ENCODE peak calls at places on chromosomes 7 and 10, in ten cellular contexts. S is WERI-Rb-1, J is foreskin keratinocyte, Y is cardiac muscle cell, V is fibroblast of the aortic adventitia, A is stomach, X is endothelial cell, G is MCF 10A, F is astrocyte of the spinal cord, M is neural crest cell. C is an unnamed sample.

GRCh38 chr10:35424680-35425285 is 88.5 kb downstream of the CCNY start:
- DNase-seq in S (no peak), J (no peak), Y (no peak), V (no peak), A (no peak), X (no peak), G (no peak), F (no peak), M (no peak), C (no peak)

GRCh38 chr10:71980181-71981023 is 16.2 kb downstream of the CHST3 start:
- DNase-seq in S (no peak), J (no peak), Y (no peak), V (peak), A (peak), X (no peak), G (no peak), F (no peak), M (no peak), C (no peak)

GRCh38 chr7:15916666-15917388 is 230.3 kb upstream of the MEOX2 start:
- DNase-seq in S (no peak), J (no peak), Y (no peak), V (peak), A (no peak), X (no peak), G (no peak), F (peak), M (no peak), C (no peak)

GRCh38 chr7:17939670-17940301 is 508 bp downstream of the SNX13 start:
- DNase-seq in S (peak), J (peak), Y (peak), V (peak), A (peak), X (peak), G (peak), F (peak), M (peak), C (peak)

GRCh38 chr10:115826391-115826790 is 446.6 kb downstream of the GFRA1 start:
- DNase-seq in S (no peak), J (no peak), Y (no peak), V (no peak), A (no peak), X (no peak), G (no peak), F (no peak), M (no peak), C (no peak)

GRCh38 chr7:12982178-12982577 is 294.7 kb downstream of the ARL4A start:
- DNase-seq in S (no peak), J (no peak), Y (no peak), V (no peak), A (no peak), X (no peak), G (no peak), F (no peak), M (no peak), C (no peak)

GRCh38 chr10:121302541-121303180 is 295.6 kb downstream of the FGFR2 start:
- DNase-seq in S (no peak), J (no peak), Y (no peak), V (no peak), A (no peak), X (no peak), G (no peak), F (no peak), M (no peak), C (no peak)

GRCh38 chr7:31919678-31920369 is 150.4 kb downstream of the PDE1C start:
- DNase-seq in S (no peak), J (no peak), Y (no peak), V (no peak), A (no peak), X (no peak), G (no peak), F (no peak), M (no peak), C (no peak)

GRCh38 chr7:121366852-121367431 is 29.2 kb downstream of the FAM3C start:
- DNase-seq in S (no peak), J (no peak), Y (peak), V (peak), A (no peak), X (peak), G (peak), F (peak), M (peak), C (no peak)

GRCh38 chr7:137345799-137346449 is 2.4 kb upstream of the PTN start:
- DNase-seq in S (no peak), J (no peak), Y (no peak), V (no peak), A (no peak), X (no peak), G (no peak), F (no peak), M (no peak), C (no peak)

GRCh38 chr10:51010977-51011376 is 63.3 kb upstream of the PRKG1 start:
- DNase-seq in S (no peak), J (no peak), Y (peak), V (peak), A (no peak), X (peak), G (peak), F (peak), M (no peak), C (peak)

GRCh38 chr7:46352335-46352954 is 431.4 kb upstream of the IGFBP3 start:
- DNase-seq in S (peak), J (peak), Y (peak), V (peak), A (no peak), X (peak), G (peak), F (peak), M (peak), C (peak)

GRCh38 chr10:103812431-103812830 is 42.9 kb downstream of the SH3PXD2A start:
- DNase-seq in S (no peak), J (no peak), Y (no peak), V (no peak), A (no peak), X (peak), G (no peak), F (no peak), M (no peak), C (peak)

GRCh38 chr7:133369130-133369529 is 116.3 kb downstream of the EXOC4 start:
- DNase-seq in S (no peak), J (no peak), Y (no peak), V (no peak), A (no peak), X (no peak), G (no peak), F (no peak), M (no peak), C (no peak)

GRCh38 chr7:116071629-116072028 is 41.1 kb upstream of the TFEC start:
- DNase-seq in S (no peak), J (no peak), Y (no peak), V (no peak), A (no peak), X (no peak), G (no peak), F (no peak), M (no peak), C (no peak)

GRCh38 chr7:159105066-159105780 is 39.4 kb downstream of the VIPR2 start:
- DNase-seq in S (no peak), J (no peak), Y (no peak), V (no peak), A (no peak), X (no peak), G (no peak), F (no peak), M (no peak), C (no peak)

GRCh38 chr7:132654150-132654549 is 77.9 kb upstream of the PLXNA4 start:
- DNase-seq in S (no peak), J (no peak), Y (no peak), V (peak), A (no peak), X (peak), G (no peak), F (peak), M (no peak), C (no peak)

GRCh38 chr10:114645729-114646128 is 12.3 kb downstream of the ABLIM1 start:
- DNase-seq in S (no peak), J (no peak), Y (no peak), V (no peak), A (no peak), X (no peak), G (no peak), F (no peak), M (no peak), C (no peak)

GRCh38 chr10:96395931-96396877 is 37.4 kb upstream of the OPALIN start:
- DNase-seq in S (peak), J (peak), Y (peak), V (peak), A (peak), X (peak), G (peak), F (peak), M (peak), C (peak)

GRCh38 chr7:87858427-87859100 is 17.6 kb downstream of the SLC25A40 start:
- DNase-seq in S (no peak), J (no peak), Y (no peak), V (no peak), A (no peak), X (no peak), G (no peak), F (no peak), M (no peak), C (no peak)

GRCh38 chr7:40447345-40447744 is 312.5 kb downstream of the SUGCT start:
- DNase-seq in S (peak), J (no peak), Y (peak), V (no peak), A (no peak), X (no peak), G (no peak), F (no peak), M (no peak), C (no peak)

GRCh38 chr7:47354831-47355541 is 226.9 kb downstream of the TNS3 start:
- DNase-seq in S (no peak), J (no peak), Y (no peak), V (no peak), A (peak), X (no peak), G (no peak), F (no peak), M (no peak), C (no peak)

GRCh38 chr7:29565186-29565540 is 1.5 kb downstream of the PRR15 start:
- DNase-seq in S (no peak), J (peak), Y (no peak), V (peak), A (no peak), X (no peak), G (no peak), F (peak), M (no peak), C (no peak)

GRCh38 chr7:92076509-92076908 is 57.8 kb downstream of the CYP51A1 start:
- DNase-seq in S (no peak), J (peak), Y (no peak), V (no peak), A (no peak), X (no peak), G (peak), F (no peak), M (no peak), C (no peak)

GRCh38 chr10:79111427-79111826 is 42.7 kb downstream of the ZMIZ1 start:
- DNase-seq in S (no peak), J (no peak), Y (no peak), V (peak), A (no peak), X (no peak), G (peak), F (peak), M (no peak), C (no peak)

GRCh38 chr10:125115409-125115808 is 45.0 kb downstream of the CTBP2 start:
- DNase-seq in S (no peak), J (no peak), Y (no peak), V (no peak), A (no peak), X (no peak), G (no peak), F (no peak), M (no peak), C (no peak)

GRCh38 chr10:79442171-79443040 is 3.0 kb downstream of the ZCCHC24 start:
- DNase-seq in S (peak), J (no peak), Y (no peak), V (no peak), A (no peak), X (no peak), G (no peak), F (no peak), M (no peak), C (no peak)

GRCh38 chr7:33091111-33091531 is 18.1 kb downstream of the RP9 start:
- DNase-seq in S (no peak), J (peak), Y (no peak), V (peak), A (no peak), X (no peak), G (peak), F (peak), M (no peak), C (no peak)

GRCh38 chr10:58322072-58322834 is 12.6 kb upstream of the UBE2D1 start:
- DNase-seq in S (no peak), J (no peak), Y (no peak), V (no peak), A (no peak), X (no peak), G (peak), F (peak), M (no peak), C (no peak)

GRCh38 chr10:117544729-117545140 is 2.2 kb downstream of the EMX2 start:
- DNase-seq in S (no peak), J (no peak), Y (no peak), V (no peak), A (no peak), X (no peak), G (no peak), F (no peak), M (no peak), C (peak)

GRCh38 chr10:73076361-73077183 is 20.1 kb downstream of the P4HA1 start:
- DNase-seq in S (no peak), J (no peak), Y (no peak), V (peak), A (peak), X (no peak), G (peak), F (peak), M (no peak), C (no peak)

GRCh38 chr7:158829021-158829341 is 328 bp downstream of the ESYT2 start:
- DNase-seq in S (peak), J (peak), Y (peak), V (peak), A (peak), X (peak), G (peak), F (peak), M (peak), C (no peak)

GRCh38 chr7:55964802-55965470 is 551 bp downstream of the NIPSNAP2 start:
- DNase-seq in S (peak), J (no peak), Y (peak), V (peak), A (peak), X (peak), G (peak), F (peak), M (peak), C (peak)

GRCh38 chr10:17961551-17962422 is 10.1 kb downstream of the SLC39A12 start:
- DNase-seq in S (no peak), J (peak), Y (no peak), V (peak), A (no peak), X (no peak), G (peak), F (peak), M (no peak), C (no peak)

GRCh38 chr7:122532406-122533269 is 166.3 kb downstream of the RNF133 start:
- DNase-seq in S (no peak), J (no peak), Y (no peak), V (peak), A (no peak), X (no peak), G (peak), F (peak), M (no peak), C (no peak)

GRCh38 chr7:5484921-5485320 is 61.3 kb upstream of the TNRC18 start:
- DNase-seq in S (no peak), J (no peak), Y (no peak), V (no peak), A (no peak), X (no peak), G (no peak), F (no peak), M (no peak), C (no peak)

GRCh38 chr10:75399461-75400162 is 2.0 kb downstream of the ZNF503 start:
- DNase-seq in S (peak), J (peak), Y (peak), V (peak), A (peak), X (peak), G (peak), F (peak), M (peak), C (peak)

GRCh38 chr7:151113344-151114150 is 27.3 kb downstream of the AGAP3 start:
- DNase-seq in S (no peak), J (peak), Y (peak), V (peak), A (no peak), X (no peak), G (peak), F (peak), M (no peak), C (no peak)
- TF ChIP-seq CTCF in S (no peak), J (no peak), Y (no peak), V (no peak), A (no peak), X (no peak), G (no peak), F (no peak), M (no peak), C (no peak)

DNA sequence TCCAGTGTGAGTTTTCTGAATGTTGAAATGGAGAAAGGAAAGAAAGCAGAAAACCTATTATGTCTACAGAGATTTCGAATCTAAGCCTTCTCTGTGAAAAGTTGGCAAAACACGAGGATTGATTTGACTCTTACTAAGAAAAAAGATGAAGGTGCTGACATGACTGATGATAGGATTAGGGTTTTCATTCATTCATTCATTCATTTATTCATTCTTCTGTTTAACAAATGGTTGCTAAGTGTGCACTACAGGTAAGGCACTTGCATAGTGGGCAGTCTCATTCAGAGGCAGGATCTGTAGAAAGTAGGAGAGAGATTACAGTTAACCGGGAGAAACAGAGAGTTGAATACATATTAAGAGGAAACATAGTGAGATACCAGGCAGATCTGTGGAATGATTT is 137.1 kb downstream of the ZNF365 start:
- DNase-seq in S (no peak), J (no peak), Y (no peak), V (no peak), A (no peak), X (no peak), G (no peak), F (no peak), M (no peak), C (no peak)
- TF ChIP-seq CTCF in S (no peak), J (no peak), Y (no peak), V (no peak), A (no peak), X (no peak), G (no peak), F (no peak), M (no peak), C (no peak)

GRCh38 chr10:84854439-84854838 is 526.0 kb downstream of the CCSER2 start:
- DNase-seq in S (no peak), J (no peak), Y (no peak), V (no peak), A (no peak), X (no peak), G (no peak), F (no peak), M (no peak), C (no peak)

GRCh38 chr10:84846646-84847045 is 518.3 kb downstream of the CCSER2 start:
- DNase-seq in S (no peak), J (no peak), Y (no peak), V (no peak), A (no peak), X (no peak), G (no peak), F (no peak), M (no peak), C (peak)

GRCh38 chr10:84850826-84851225 is 522.4 kb downstream of the CCSER2 start:
- DNase-seq in S (no peak), J (no peak), Y (no peak), V (no peak), A (no peak), X (no peak), G (no peak), F (no peak), M (no peak), C (no peak)

GRCh38 chr10:84845628-84846261 is 517.4 kb downstream of the CCSER2 start:
- DNase-seq in S (peak), J (no peak), Y (peak), V (no peak), A (no peak), X (peak), G (peak), F (no peak), M (no peak), C (no peak)

GRCh38 chr10:84848967-84849366 is 520.6 kb downstream of the CCSER2 start:
- DNase-seq in S (no peak), J (no peak), Y (no peak), V (no peak), A (no peak), X (no peak), G (no peak), F (no peak), M (no peak), C (no peak)
- TF ChIP-seq CTCF in S (no peak), J (no peak), Y (no peak), V (no peak), A (no peak), X (no peak), G (no peak), F (no peak), M (no peak), C (no peak)

DNA sequence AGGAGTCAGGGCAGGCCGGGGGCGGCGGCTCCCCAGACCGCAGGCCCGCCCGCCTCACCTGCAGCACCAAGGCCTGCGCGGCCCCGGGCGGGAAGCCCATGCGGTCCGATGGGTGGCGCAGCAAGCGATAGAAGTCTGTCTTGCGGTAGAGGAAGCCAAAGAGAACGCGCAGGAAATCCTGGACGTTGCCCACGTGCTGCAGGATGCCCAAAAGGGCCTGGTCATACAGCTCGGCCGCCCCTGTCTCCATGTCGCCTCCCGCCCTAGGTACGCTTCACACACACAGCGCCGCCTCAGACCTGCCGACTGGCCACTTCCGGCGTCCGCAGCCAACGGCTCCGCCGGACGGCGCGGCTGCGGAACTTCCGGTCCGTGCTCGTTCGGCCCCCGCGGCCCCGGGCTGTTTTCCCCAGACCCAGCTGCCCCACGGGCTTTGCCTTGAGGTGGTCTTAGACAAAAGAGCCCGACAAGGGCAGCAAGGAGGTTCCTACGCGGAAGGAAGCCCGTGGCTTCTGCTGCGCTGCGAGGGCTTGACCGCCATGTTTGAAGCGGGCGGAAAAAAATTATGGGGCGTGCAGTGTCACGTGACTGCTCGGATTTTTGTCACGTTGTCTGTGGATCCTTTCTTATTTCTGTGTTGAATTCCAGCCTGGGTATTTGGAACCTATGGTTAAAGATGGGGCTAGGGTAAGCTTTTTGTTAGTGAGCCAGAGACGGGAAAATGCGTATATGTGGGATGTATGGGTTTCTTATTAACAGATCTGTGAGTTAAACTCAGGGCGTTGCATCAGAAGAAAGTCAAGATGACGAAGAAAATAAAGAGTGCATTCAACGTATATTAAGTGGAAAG is at the start of gene NUDCD3:
- DNase-seq in S (peak), J (peak), Y (peak), V (peak), A (peak), X (peak), G (peak), F (peak), M (peak), C (peak)
- TF ChIP-seq CTCF in S (peak), J (peak), Y (peak), V (peak), A (no peak), X (no peak), G (no peak), F (no peak), M (no peak), C (no peak)

GRCh38 chr10:4291995-4292394 is 507.0 kb upstream of the KLF6 start:
- DNase-seq in S (no peak), J (no peak), Y (no peak), V (peak), A (no peak), X (no peak), G (no peak), F (no peak), M (no peak), C (no peak)
- TF ChIP-seq CTCF in S (no peak), J (no peak), Y (no peak), V (no peak), A (no peak), X (no peak), G (no peak), F (no peak), M (no peak), C (no peak)

GRCh38 chr7:82019538-82019937 is 249.7 kb upstream of the HGF start:
- DNase-seq in S (no peak), J (no peak), Y (no peak), V (peak), A (no peak), X (no peak), G (no peak), F (no peak), M (no peak), C (no peak)
- TF ChIP-seq CTCF in S (no peak), J (no peak), Y (no peak), V (no peak), A (no peak), X (no peak), G (no peak), F (no peak), M (no peak), C (no peak)

DNA sequence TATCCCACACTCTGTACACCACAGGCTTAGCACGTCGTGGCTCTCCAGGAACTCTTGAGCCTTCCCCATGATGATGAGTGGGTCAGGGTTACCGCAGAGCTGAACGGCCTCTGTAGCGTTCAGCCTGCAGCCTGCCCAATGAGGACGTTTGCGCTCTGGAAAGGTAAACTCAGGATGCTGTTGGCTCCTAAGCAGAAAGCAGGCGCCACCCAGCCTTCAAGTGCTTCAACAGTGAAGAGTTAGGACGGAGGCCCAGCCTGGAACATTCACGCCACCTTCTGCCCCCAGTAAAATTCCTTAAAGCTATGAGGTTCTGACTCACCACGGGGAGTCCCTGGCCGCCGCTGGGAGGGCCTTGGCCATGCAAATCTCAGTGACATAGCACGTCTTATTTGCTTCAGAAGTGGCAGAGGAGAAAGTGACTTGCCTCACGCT is 161.5 kb upstream of the SH2B2 start:
- DNase-seq in S (no peak), J (peak), Y (peak), V (peak), A (no peak), X (no peak), G (peak), F (peak), M (no peak), C (peak)
- TF ChIP-seq CTCF in S (no peak), J (peak), Y (peak), V (no peak), A (no peak), X (no peak), G (no peak), F (peak), M (no peak), C (no peak)